ENCODE peak calls at places on chromosomes 12 and 14, in four cellular contexts. S is Daoy, J is lung microvascular endothelial cell, A is fibroblast of lung. E is an unnamed sample.

GRCh38 chr14:100658514-100658886 is 68.2 kb upstream of the DLK1 start:
- DNase-seq in J (no peak), S (peak; percentile 29), A (no peak), E (no peak)

GRCh38 chr12:92911339-92911738 is 17.8 kb downstream of the EEA1 start:
- DNase-seq in A (no peak), J (no peak), S (no peak), E (no peak)

GRCh38 chr12:127455347-127456265 is 811.4 kb upstream of the TMEM132C start:
- DNase-seq in A (no peak), J (no peak), S (no peak), E (no peak)

GRCh38 chr12:57039016-57039798 is 10.7 kb downstream of the MYO1A start:
- DNase-seq in A (no peak), J (no peak), S (no peak), E (no peak)

GRCh38 chr14:102293784-102294183 is 11.2 kb downstream of the MOK start:
- DNase-seq in J (peak; percentile 3), A (peak; percentile 23), S (peak; percentile 51), E (no peak)

GRCh38 chr14:102234331-102235264 is 70.4 kb downstream of the MOK start:
- DNase-seq in S (peak; percentile 42), A (no peak), J (no peak), E (no peak)

GRCh38 chr12:93818488-93819047 is 141.4 kb downstream of the CRADD start:
- DNase-seq in A (no peak), J (no peak), S (no peak), E (no peak)

GRCh38 chr14:75711796-75712211 is 50.8 kb downstream of the TTLL5 start:
- DNase-seq in S (peak; percentile 98), A (peak; percentile 82), J (peak; percentile 87), E (no peak)

GRCh38 chr12:64608901-64609542 is 1.3 kb upstream of the RASSF3 start:
- DNase-seq in J (peak; percentile 86), S (peak; percentile 70), A (peak; percentile 58), E (no peak)

GRCh38 chr12:89706551-89707348 is 1.9 kb downstream of the ATP2B1 start:
- DNase-seq in J (peak; percentile 6), S (peak; percentile 46), A (peak; percentile 45), E (no peak)

GRCh38 chr12:88416786-88417185 is 163.5 kb downstream of the KITLG start:
- DNase-seq in A (no peak), J (no peak), S (peak; percentile 41), E (no peak)

GRCh38 chr12:93707836-93708235 is 30.7 kb downstream of the CRADD start:
- DNase-seq in A (no peak), J (peak; percentile 23), S (peak; percentile 39), E (no peak)

GRCh38 chr14:68937790-68938514 is 41.1 kb downstream of the ACTN1 start:
- DNase-seq in A (peak; percentile 35), J (peak; percentile 67), S (no peak), E (no peak)

GRCh38 chr12:14138495-14138894 is 157.1 kb upstream of the GRIN2B start:
- DNase-seq in A (no peak), J (no peak), S (no peak), E (no peak)

GRCh38 chr14:71563754-71564153 is 368.5 kb upstream of the RGS6 start:
- DNase-seq in A (no peak), S (no peak), J (no peak), E (no peak)

GRCh38 chr12:15558915-15559528 is 230.2 kb downstream of the EPS8 start:
- DNase-seq in A (peak; percentile 81), J (no peak), S (peak; percentile 24), E (no peak)

GRCh38 chr12:53683983-53684382 is 8.1 kb upstream of the ATP5MC2 start:
- DNase-seq in A (no peak), S (no peak), J (no peak), E (no peak)

GRCh38 chr12:52082668-52082987 is 3.1 kb downstream of the SMIM41 start:
- DNase-seq in J (no peak), A (no peak), S (no peak), E (no peak)

GRCh38 chr14:75067212-75067611 is 2.2 kb upstream of the ZC2HC1C start:
- DNase-seq in J (no peak), S (no peak), A (no peak), E (no peak)

GRCh38 chr12:6899837-6900519 is 4.6 kb upstream of the LRRC23 start:
- DNase-seq in S (peak; percentile 50), J (peak; percentile 89), A (peak; percentile 61), E (peak; percentile 51)

GRCh38 chr12:104790296-104791125 is 167.6 kb downstream of the SLC41A2 start:
- DNase-seq in S (peak; percentile 35), J (peak; percentile 36), A (peak; percentile 16), E (no peak)

GRCh38 chr12:6766651-6767300 is 613 bp downstream of the PTMS start:
- DNase-seq in S (peak; percentile 84), A (peak; percentile 67), J (peak; percentile 84), E (no peak)

GRCh38 chr14:24058260-24058950 is 6.6 kb downstream of the CARMIL3 start:
- DNase-seq in J (peak; percentile 73), S (peak; percentile 76), A (peak; percentile 82), E (peak; percentile 24)

GRCh38 chr12:120126635-120127005 is 10.1 kb upstream of the RAB35 start:
- DNase-seq in A (no peak), S (no peak), J (peak; percentile 96), E (peak; percentile 76)

E was measured in pulmonary artery endothelial cell.